ENCODE peak calls at places on chromosomes 13 and 19, in five cellular contexts. Y is stomach, S is transverse colon, Z is heart left ventricle, E is NT2/D1. U is an unnamed sample. For H3K9me3 and H3K4me1, the result is how much of the 10 kb centered on the place peaks cover.

GRCh38 chr19:35123573-35123972 is 8.0 kb downstream of the FXYD3 start:
- DNase-seq in Y (peak), S (peak), Z (peak), E (no peak), U (peak)

GRCh38 chr13:98992355-98992754 is 14.5 kb upstream of the DOCK9 start:
- DNase-seq in Y (no peak), S (no peak), Z (no peak), E (no peak), U (no peak)

GRCh38 chr13:66216723-66217122 is 1013.4 kb downstream of the PCDH9 start:
- DNase-seq in Y (no peak), S (no peak), Z (no peak), E (no peak), U (no peak)

GRCh38 chr19:16024266-16025107 is 51.8 kb upstream of the TPM4 start:
- DNase-seq in Y (no peak), S (no peak), Z (no peak), E (no peak), U (no peak)

GRCh38 chr13:32067149-32067961 is 35.8 kb downstream of the FRY start:
- DNase-seq in Y (no peak), S (no peak), Z (no peak), E (no peak), U (no peak)

GRCh38 chr13:34265016-34265692 is 447.2 kb downstream of the RFC3 start:
- DNase-seq in Y (no peak), S (no peak), Z (no peak), E (no peak), U (no peak)

GRCh38 chr13:97848886-97849285 is 104.6 kb upstream of the IPO5 start:
- DNase-seq in Y (no peak), S (no peak), Z (no peak), E (no peak), U (no peak)

GRCh38 chr13:113650731-113651148 is 7.3 kb downstream of the ATP4B start:
- DNase-seq in Y (peak), S (peak), Z (peak), E (no peak), U (no peak)

GRCh38 chr13:26184791-26185250 is 37.3 kb downstream of the RNF6 start:
- DNase-seq in Y (peak), S (peak), Z (peak), E (peak), U (peak)

GRCh38 chr19:3210347-3211017 is 14.0 kb upstream of the CELF5 start:
- DNase-seq in Y (peak), S (peak), Z (peak), E (peak), U (peak)

GRCh38 chr13:102484329-102484728 is 82.5 kb upstream of the FGF14 start:
- DNase-seq in Y (no peak), S (no peak), Z (no peak), E (no peak), U (no peak)

GRCh38 chr19:50701367-50701985 is 18.1 kb downstream of the SHANK1 start:
- DNase-seq in Y (no peak), S (no peak), Z (no peak), E (no peak), U (no peak)

GRCh38 chr13:100209857-100210580 is 121.1 kb downstream of the PCCA start:
- DNase-seq in Y (no peak), S (no peak), Z (no peak), E (no peak), U (no peak)

GRCh38 chr13:94143624-94144350 is 335.7 kb downstream of the DCT start:
- DNase-seq in Y (no peak), S (no peak), Z (no peak), E (peak), U (no peak)

GRCh38 chr19:35903550-35904179 is 1.3 kb downstream of the HCST start:
- DNase-seq in Y (peak), S (peak), Z (peak), E (no peak), U (peak)

GRCh38 chr19:44684892-44685847 is 13.8 kb upstream of the CEACAM16 start:
- DNase-seq in Y (peak), S (peak), Z (peak), E (peak), U (peak)

GRCh38 chr13:42544246-42544915 is 29.6 kb upstream of the TNFSF11 start:
- DNase-seq in Y (no peak), S (no peak), Z (no peak), E (no peak), U (no peak)

GRCh38 chr13:76803831-76804230 is 82.4 kb downstream of the KCTD12 start:
- DNase-seq in Y (no peak), S (no peak), Z (no peak), E (no peak), U (no peak)

GRCh38 chr19:934865-935422 is 9.1 kb downstream of the ARID3A start:
- DNase-seq in Y (peak), S (peak), Z (peak), E (no peak), U (peak)

GRCh38 chr13:33927315-33927714 is 109.4 kb downstream of the RFC3 start:
- DNase-seq in Y (no peak), S (no peak), Z (no peak), E (no peak), U (no peak)

GRCh38 chr19:39843919-39844793 is 2.0 kb downstream of the FBL start:
- DNase-seq in Y (no peak), S (no peak), Z (no peak), E (no peak), U (no peak)

GRCh38 chr19:35641515-35642151 is at the start of gene ETV2:
- DNase-seq in Y (peak), S (peak), Z (peak), E (no peak), U (peak)

GRCh38 chr13:109715902-109716301 is 70.5 kb downstream of the IRS2 start:
- DNase-seq in Y (no peak), S (no peak), Z (no peak), E (no peak), U (no peak)

GRCh38 chr13:94309576-94309975 is 169.9 kb downstream of the DCT start:
- DNase-seq in Y (no peak), S (no peak), Z (no peak), E (no peak), U (no peak)

GRCh38 chr19:54448037-54448773 is 794 bp upstream of the LENG8 start:
- DNase-seq in Y (no peak), S (peak), Z (peak), E (no peak), U (peak)

GRCh38 chr13:40390290-40391008 is 276.0 kb downstream of the FOXO1 start:
- DNase-seq in Y (no peak), S (no peak), Z (no peak), E (no peak), U (no peak)

GRCh38 chr13:103067751-103068563 is 1.7 kb upstream of the SLC10A2 start:
- DNase-seq in Y (no peak), S (peak), Z (no peak), E (no peak), U (no peak)

GRCh38 chr19:43466793-43467192 is 1.4 kb upstream of the LYPD3 start:
- DNase-seq in Y (no peak), S (no peak), Z (no peak), E (no peak), U (no peak)

GRCh38 chr13:89361909-89362308 is 1690.7 kb downstream of the SLITRK5 start:
- DNase-seq in Y (no peak), S (no peak), Z (no peak), E (no peak), U (no peak)

GRCh38 chr13:73464758-73465628 is 406.2 kb downstream of the KLF5 start:
- DNase-seq in Y (no peak), S (peak), Z (no peak), E (no peak), U (no peak)

GRCh38 chr19:42291437-42291815 is 10.5 kb upstream of the PRR19 start:
- DNase-seq in Y (peak), S (no peak), Z (no peak), E (no peak), U (no peak)

GRCh38 chr19:45960595-45961235 is 12.9 kb downstream of the NOVA2 start:
- DNase-seq in Y (no peak), S (no peak), Z (no peak), E (no peak), U (no peak)

GRCh38 chr13:99256283-99256682 is 1.9 kb downstream of the GPR18 start:
- DNase-seq in Y (no peak), S (no peak), Z (no peak), E (no peak), U (no peak)

GRCh38 chr13:107799001-107799400 is 416.3 kb downstream of the LIG4 start:
- DNase-seq in Y (no peak), S (no peak), Z (no peak), E (no peak), U (no peak)

GRCh38 chr13:49124693-49125304 is 95.3 kb upstream of the MLNR start:
- DNase-seq in Y (no peak), S (no peak), Z (no peak), E (no peak), U (no peak)

GRCh38 chr19:33810821-33811220 is 14.2 kb downstream of the KCTD15 start:
- DNase-seq in Y (no peak), S (no peak), Z (no peak), E (no peak), U (peak)

GRCh38 chr13:111256946-111257345 is 63.5 kb upstream of the TEX29 start:
- DNase-seq in Y (no peak), S (no peak), Z (no peak), E (no peak), U (no peak)

GRCh38 chr13:111256458-111256857 is 64.0 kb upstream of the TEX29 start:
- DNase-seq in Y (no peak), S (no peak), Z (no peak), E (no peak), U (no peak)

GRCh38 chr13:111259058-111259457 is 61.4 kb upstream of the TEX29 start:
- DNase-seq in Y (no peak), S (no peak), Z (no peak), E (no peak), U (no peak)

GRCh38 chr13:111261326-111261725 is 59.1 kb upstream of the TEX29 start:
- DNase-seq in Y (no peak), S (no peak), Z (no peak), E (no peak), U (no peak)

DNA sequence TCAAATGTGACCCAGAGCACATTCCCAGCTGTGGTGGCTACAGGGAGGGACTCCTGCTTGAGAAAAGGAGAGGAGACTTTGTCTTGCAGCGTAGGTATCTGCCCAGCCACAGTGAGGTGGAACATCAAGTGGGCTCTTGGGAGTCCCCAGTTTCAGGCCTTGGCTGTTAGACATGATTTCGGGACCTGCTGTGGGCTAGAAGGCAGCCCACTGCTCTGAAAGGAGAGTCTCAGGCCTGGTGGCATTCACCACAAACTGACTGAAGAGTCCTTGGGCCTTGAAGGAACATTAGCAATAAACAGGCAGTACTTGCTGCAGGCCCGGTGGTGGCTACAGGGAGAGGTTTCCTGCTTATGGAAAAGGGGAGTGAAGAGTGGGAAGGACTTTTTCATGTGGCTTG is 61.8 kb upstream of the TEX29 start:
- DNase-seq in Y (no peak), S (no peak), Z (no peak), E (no peak), U (no peak)
- H3K9me3 ChIP-seq in Y (under half), S (under half), Z (under half), E (under half), U (under half)

DNA sequence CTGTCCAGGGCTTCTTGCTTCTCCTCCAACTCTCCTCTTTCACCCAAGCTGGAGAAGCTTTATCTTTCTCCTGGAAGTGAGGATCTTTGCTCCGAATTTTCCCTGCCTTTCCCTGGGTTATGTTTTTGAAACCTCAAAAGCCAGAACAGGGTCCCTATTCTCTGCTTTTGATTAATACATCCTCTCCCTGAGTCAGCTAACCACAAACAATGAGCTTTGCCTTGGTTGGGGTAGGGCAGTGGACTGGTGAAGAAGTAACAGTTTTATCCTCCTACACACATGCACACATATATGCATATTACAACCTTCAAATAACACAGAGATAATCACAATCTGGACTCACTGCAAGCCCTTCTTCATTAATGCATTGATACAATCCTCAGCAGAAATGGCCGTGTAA is 44.6 kb downstream of the DLEU7 start:
- DNase-seq in Y (no peak), S (no peak), Z (no peak), E (no peak), U (no peak)
- H3K4me1 ChIP-seq in Y (under half), S (under half), Z (under half), E (under half), U (under half)

GRCh38 chr19:30305346-30306060 is 66.7 kb upstream of the ZNF536 start:
- DNase-seq in Y (no peak), S (no peak), Z (no peak), E (no peak), U (no peak)

GRCh38 chr19:30303131-30303654 is 69.0 kb upstream of the ZNF536 start:
- DNase-seq in Y (no peak), S (no peak), Z (no peak), E (no peak), U (peak)

GRCh38 chr19:30304540-30304939 is 67.6 kb upstream of the ZNF536 start:
- DNase-seq in Y (no peak), S (no peak), Z (no peak), E (no peak), U (no peak)

GRCh38 chr19:30297969-30298368 is 74.2 kb upstream of the ZNF536 start:
- DNase-seq in Y (no peak), S (no peak), Z (no peak), E (no peak), U (no peak)

DNA sequence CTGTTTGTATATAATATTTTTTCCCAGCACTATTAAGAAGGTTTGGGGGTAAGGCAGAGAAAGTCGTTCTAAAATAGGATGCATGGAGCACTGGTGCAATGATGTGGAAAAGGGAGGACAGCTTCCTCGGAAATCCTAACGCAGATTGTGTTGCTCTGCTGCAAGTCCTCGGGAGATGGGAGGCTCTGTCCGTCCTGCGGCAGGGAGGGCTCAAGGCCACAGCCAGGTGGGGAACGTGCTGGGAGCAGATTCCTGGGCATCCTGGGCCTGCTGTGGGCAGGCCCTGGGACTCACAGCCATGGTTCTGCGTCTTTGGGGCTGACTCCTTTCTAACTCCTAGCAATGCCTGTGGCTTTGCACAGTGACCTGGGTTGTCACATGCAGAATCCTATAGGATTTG is 70.1 kb upstream of the ZNF536 start:
- DNase-seq in Y (no peak), S (no peak), Z (no peak), E (no peak), U (no peak)
- H3K9me3 ChIP-seq in Y (under half), S (under half), Z (under half), E (under half), U (under half)

GRCh38 chr19:12769689-12770088 is 5.7 kb downstream of the HOOK2 start:
- DNase-seq in Y (peak), S (peak), Z (no peak), E (no peak), U (no peak)
- H3K4me1 ChIP-seq in Y (under half), S (under half), Z (under half), E (under half), U (under half)

U was measured in right cardiac atrium.